ENCODE peak calls at places on chromosome 17, in ten cellular contexts. A is heart left ventricle, D is body of pancreas, H is A549, Z is gastrocnemius medialis, Y is adrenal gland, V is spleen, E is esophagus muscularis mucosa, B is IMR-90, L is prostate gland. W is an unnamed sample.

GRCh38 chr17:70132505-70132904 is 36.8 kb upstream of the KCNJ2 start:
- DNase-seq in E (no peak), B (no peak), D (no peak), V (no peak), Z (no peak), H (no peak), Y (no peak), A (no peak), L (no peak), W (no peak)

GRCh38 chr17:41615454-41615853 is 2.9 kb upstream of the KRT16 start:
- DNase-seq in D (no peak), Y (no peak), Z (no peak), B (no peak), A (no peak), H (no peak), V (no peak), L (peak), E (no peak), W (no peak)

GRCh38 chr17:4599505-4600281 is 15.4 kb downstream of the SMTNL2 start:
- DNase-seq in A (no peak), H (no peak), E (no peak), B (peak), V (no peak), Z (peak), D (no peak), Y (peak), L (no peak), W (no peak)

GRCh38 chr17:29251969-29252866 is 5.6 kb downstream of the CRYBA1 start:
- DNase-seq in L (no peak), V (no peak), B (peak), E (peak), Z (no peak), D (no peak), Y (no peak), H (peak), A (no peak), W (no peak)

GRCh38 chr17:20993863-20994778 is 48.7 kb downstream of the USP22 start:
- DNase-seq in V (peak), L (no peak), B (no peak), Z (no peak), E (no peak), H (no peak), D (no peak), A (no peak), Y (no peak), W (no peak)

GRCh38 chr17:42188749-42189650 is 3.7 kb upstream of the HCRT start:
- DNase-seq in B (no peak), L (no peak), E (no peak), A (no peak), Z (no peak), H (no peak), D (no peak), V (no peak), Y (peak), W (no peak)

GRCh38 chr17:59067340-59067739 is 39.3 kb downstream of the TRIM37 start:
- DNase-seq in D (no peak), E (no peak), B (no peak), A (no peak), H (no peak), V (no peak), Y (no peak), L (no peak), Z (no peak), W (no peak)

GRCh38 chr17:5533486-5534315 is 47.3 kb downstream of the MIS12 start:
- DNase-seq in Y (no peak), D (no peak), A (no peak), E (no peak), V (no peak), Z (no peak), H (no peak), B (no peak), L (no peak), W (no peak)

GRCh38 chr17:45374501-45374900 is 57.7 kb upstream of the MAP3K14 start:
- DNase-seq in Y (no peak), H (no peak), Z (no peak), B (peak), D (no peak), V (no peak), E (no peak), L (no peak), A (no peak), W (peak)

GRCh38 chr17:67528751-67529436 is 151.8 kb downstream of the PITPNC1 start:
- DNase-seq in L (peak), D (peak), Z (peak), V (peak), H (peak), A (peak), E (peak), Y (peak), B (peak), W (peak)

GRCh38 chr17:68591583-68591982 is 9.6 kb downstream of the FAM20A start:
- DNase-seq in L (no peak), V (no peak), H (no peak), Z (no peak), Y (peak), B (no peak), D (peak), E (peak), A (peak), W (no peak)

GRCh38 chr17:73510981-73511442 is 133.2 kb downstream of the SDK2 start:
- DNase-seq in Z (no peak), Y (no peak), H (no peak), V (no peak), E (no peak), D (no peak), B (no peak), A (no peak), L (no peak), W (no peak)

DNA sequence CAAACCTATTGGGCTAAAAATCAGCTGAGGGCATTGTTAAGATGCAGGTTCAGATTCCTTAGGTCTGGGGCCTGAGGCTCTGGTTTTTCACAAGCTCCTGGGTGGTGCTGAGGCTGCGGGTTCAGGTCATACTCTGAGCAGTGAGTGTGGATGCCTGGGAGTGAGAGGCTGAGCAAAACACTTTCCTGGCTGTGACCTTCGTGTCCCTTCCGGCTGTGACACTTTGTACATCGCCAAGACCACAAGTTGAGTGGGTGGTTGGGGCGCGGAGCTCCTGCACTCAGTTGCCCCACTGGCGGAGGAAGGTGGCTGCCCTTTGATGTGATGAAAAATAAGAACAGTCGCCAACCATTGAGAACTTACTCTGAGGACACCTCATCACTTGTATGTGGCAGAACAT is 24.8 kb downstream of the CCR7 start:
- DNase-seq in V (peak), B (no peak), D (no peak), E (no peak), H (no peak), L (no peak), Z (no peak), A (no peak), Y (no peak), W (no peak)
- TF ChIP-seq POLR2A in V (no peak), B (no peak), D (no peak), E (no peak), H (no peak), L (no peak), Z (no peak), A (no peak), Y (no peak), W (no peak)

GRCh38 chr17:78355045-78355641 is 4.7 kb downstream of the SOCS3 start:
- DNase-seq in V (no peak), H (no peak), Y (no peak), B (no peak), E (no peak), D (no peak), A (no peak), L (no peak), Z (no peak), W (no peak)

GRCh38 chr17:78357687-78358537 is 2.0 kb downstream of the SOCS3 start:
- DNase-seq in Y (no peak), B (no peak), D (no peak), E (no peak), H (no peak), L (no peak), A (no peak), Z (no peak), V (no peak), W (no peak)

GRCh38 chr17:78355701-78356100 is 4.2 kb downstream of the SOCS3 start:
- DNase-seq in H (no peak), Y (no peak), E (no peak), B (peak), V (no peak), L (no peak), A (no peak), D (no peak), Z (no peak), W (peak)

GRCh38 chr17:78357177-78357586 is 2.7 kb downstream of the SOCS3 start:
- DNase-seq in B (peak), Z (peak), L (no peak), Y (peak), D (peak), E (no peak), A (peak), V (no peak), H (no peak), W (peak)

GRCh38 chr17:78356163-78356713 is 3.6 kb downstream of the SOCS3 start:
- DNase-seq in L (no peak), V (peak), H (peak), E (no peak), Y (peak), A (no peak), D (no peak), Z (peak), B (peak), W (no peak)
- H3K27ac ChIP-seq in L (peak), V (peak), H (peak), E (peak), Y (no peak), A (peak), D (no peak), Z (peak), B (peak), W (peak)

GRCh38 chr17:40415390-40415789 is 2.3 kb downstream of the TOP2A start:
- DNase-seq in B (peak), Y (no peak), D (no peak), L (no peak), E (no peak), Z (no peak), H (peak), A (no peak), V (no peak), W (no peak)

GRCh38 chr17:40416671-40417070 is 1.0 kb downstream of the TOP2A start:
- DNase-seq in B (no peak), D (no peak), A (no peak), V (no peak), E (no peak), H (no peak), L (no peak), Y (no peak), Z (no peak), W (no peak)

GRCh38 chr17:40418428-40418706 is 671 bp upstream of the TOP2A start:
- DNase-seq in H (no peak), V (no peak), B (no peak), E (no peak), A (no peak), L (no peak), Y (no peak), D (peak), Z (no peak), W (no peak)

GRCh38 chr17:40417609-40418427 is at the start of gene TOP2A:
- DNase-seq in A (peak), V (peak), L (peak), Y (peak), D (peak), E (peak), B (peak), Z (peak), H (peak), W (peak)

GRCh38 chr17:40417258-40417608 is 463 bp downstream of the TOP2A start:
- DNase-seq in V (no peak), B (peak), E (no peak), D (no peak), L (no peak), A (no peak), Z (no peak), H (no peak), Y (no peak), W (no peak)
- TF ChIP-seq CTCF in V (no peak), B (no peak), E (no peak), D (no peak), L (no peak), A (no peak), Z (no peak), H (no peak), Y (no peak), W (no peak)

DNA sequence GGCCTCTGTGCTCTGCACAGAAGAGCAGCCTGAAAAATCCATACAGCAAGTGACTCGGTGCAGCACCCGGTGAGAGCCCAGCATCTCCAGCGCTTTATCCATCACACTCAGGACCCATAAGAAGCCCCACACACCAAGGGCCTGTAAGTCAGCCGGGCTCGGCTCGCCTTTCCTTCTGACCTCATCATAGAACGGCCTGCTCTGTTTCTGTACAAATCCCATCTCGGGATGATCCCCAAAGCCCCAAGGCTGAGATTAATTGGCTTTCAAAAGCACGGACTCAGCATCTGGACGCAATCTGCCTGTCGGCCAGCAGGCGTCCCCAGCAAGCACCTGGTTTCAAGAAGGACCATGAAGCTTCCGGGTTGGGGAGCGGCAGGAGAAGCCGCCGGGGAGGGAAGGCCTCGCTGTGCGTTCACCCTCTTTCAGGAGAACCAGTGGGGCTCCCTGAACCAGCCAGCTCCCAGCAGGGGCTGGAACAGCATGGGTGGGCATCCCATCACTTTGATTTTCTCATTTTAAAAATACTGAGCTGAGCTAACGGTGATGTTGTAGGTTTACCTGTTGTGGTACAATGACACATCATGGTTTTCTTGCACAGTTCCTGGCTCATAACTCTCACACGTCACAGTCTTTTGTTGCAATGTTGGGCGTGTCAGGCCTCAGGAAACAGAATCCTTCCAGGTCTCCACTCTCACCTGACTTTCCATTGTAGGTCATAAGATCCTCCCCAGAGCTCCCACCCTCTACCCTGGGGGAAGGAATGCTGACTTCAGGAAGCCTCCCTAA is 6.7 kb downstream of the CCDC57 start:
- DNase-seq in A (peak), V (peak), E (peak), H (peak), Z (peak), Y (peak), D (peak), B (peak), L (peak), W (peak)
- TF ChIP-seq POLR2A in A (no peak), V (no peak), E (no peak), H (peak), Z (no peak), Y (peak), D (peak), B (no peak), L (no peak), W (peak)